ENCODE peak calls at places on chromosomes 2 and 18, in ten cellular contexts. G is left kidney; K is left ventricle myocardium superior; M is A172; N is right cardiac atrium; Y is activated CD4-positive, alpha-beta T cell treated with anti-CD3 and anti-CD28 coated beads for 48 hours; Q is neuronal stem cell; P is RWPE1; L is Kasumi-1; B is NCI-H1105 treated with DMSO at 0.1 percent for 48 hours. O is an unnamed sample.

GRCh38 chr2:218260166-218260565 is 649 bp upstream of the GPBAR1 start:
- DNase-seq in M (no peak), L (no peak), P (no peak), K (no peak), N (no peak), Y (no peak), B (no peak), Q (no peak), G (no peak), O (no peak)

GRCh38 chr2:105403241-105403784 is 4.5 kb upstream of the FHL2 start:
- DNase-seq in G (no peak), B (no peak), Y (no peak), K (no peak), Q (no peak), L (no peak), P (no peak), M (no peak), N (no peak), O (no peak)

GRCh38 chr2:173588931-173589369 is 234.3 kb downstream of the CDCA7 start:
- DNase-seq in K (no peak), Y (no peak), N (no peak), G (no peak), M (peak), P (peak), Q (no peak), B (no peak), L (no peak), O (no peak)

GRCh38 chr2:236892721-236893120 is 193.0 kb upstream of the COPS8 start:
- DNase-seq in P (no peak), Y (no peak), Q (no peak), L (no peak), B (peak), N (no peak), M (no peak), K (no peak), G (no peak), O (no peak)

GRCh38 chr2:170973492-170974303 is 44.6 kb downstream of the GORASP2 start:
- DNase-seq in Y (peak), M (peak), P (peak), B (peak), N (peak), Q (peak), G (peak), L (peak), K (peak), O (peak)

GRCh38 chr2:239797316-239797715 is 227.8 kb downstream of the NDUFA10 start:
- DNase-seq in G (no peak), P (no peak), Y (no peak), M (no peak), Q (no peak), N (no peak), K (no peak), L (no peak), B (no peak), O (no peak)

GRCh38 chr2:151827564-151828142 is 568 bp downstream of the ARL5A start:
- DNase-seq in K (peak), P (peak), Y (peak), N (peak), M (peak), L (peak), Q (peak), B (peak), G (peak), O (peak)

GRCh38 chr2:3490191-3491158 is 28.9 kb downstream of the ADI1 start:
- DNase-seq in Y (no peak), K (peak), M (no peak), G (peak), N (peak), P (no peak), B (no peak), Q (no peak), L (no peak), O (no peak)

GRCh38 chr2:102717308-102718018 is 44.4 kb upstream of the TMEM182 start:
- DNase-seq in P (peak), G (no peak), L (no peak), K (no peak), Q (no peak), Y (no peak), N (no peak), M (peak), B (no peak), O (peak)

GRCh38 chr2:29628882-29629281 is 292.5 kb downstream of the ALK start:
- DNase-seq in Y (no peak), K (no peak), B (peak), G (no peak), N (no peak), L (no peak), M (no peak), Q (no peak), P (no peak), O (peak)

GRCh38 chr18:14933049-14933851 is 185.3 kb downstream of the ANKRD30B start:
- DNase-seq in P (no peak), K (no peak), N (no peak), Y (no peak), B (no peak), Q (no peak), G (no peak), L (no peak), M (no peak), O (no peak)

GRCh38 chr2:80887923-80888322 is 583.4 kb upstream of the LRRTM1 start:
- DNase-seq in G (peak), B (no peak), N (no peak), Q (no peak), Y (no peak), P (no peak), L (no peak), K (no peak), M (no peak), O (no peak)

GRCh38 chr2:216914491-216914890 is 54.6 kb upstream of the TNP1 start:
- DNase-seq in Y (no peak), B (no peak), Q (peak), G (no peak), K (no peak), M (no peak), P (no peak), N (no peak), L (no peak), O (no peak)

GRCh38 chr2:60840880-60841279 is 40.5 kb upstream of the REL start:
- DNase-seq in P (no peak), M (no peak), L (no peak), G (no peak), B (no peak), Y (no peak), N (no peak), Q (no peak), K (no peak), O (no peak)

GRCh38 chr18:8197510-8197909 is 411.7 kb upstream of the RAB12 start:
- DNase-seq in Q (no peak), N (no peak), K (no peak), M (no peak), B (no peak), L (no peak), G (no peak), P (no peak), Y (no peak), O (no peak)

GRCh38 chr2:211745295-211746097 is 793.1 kb downstream of the ERBB4 start:
- DNase-seq in M (peak), P (peak), N (no peak), K (peak), L (peak), Y (peak), G (peak), B (peak), Q (peak), O (peak)

GRCh38 chr2:161136696-161137324 is 23.4 kb upstream of the TANK start:
- DNase-seq in P (no peak), G (no peak), B (no peak), Q (no peak), M (peak), N (no peak), Y (no peak), K (no peak), L (peak), O (no peak)

GRCh38 chr18:75455249-75456183 is 28.0 kb upstream of the SMIM21 start:
- DNase-seq in N (peak), P (no peak), Y (peak), Q (peak), M (no peak), G (peak), K (peak), L (peak), B (no peak), O (no peak)